ENCODE peak calls at places on chromosome 11, in four cellular contexts. One of them, this sample, is unnamed.

GRCh38 chr11:32829157-32829679 is 509 bp upstream of the PRRG4 start:
- DNase-seq in H1: no peak
- DNase-seq in GM12878: no peak
- DNase-seq in K562: no peak
- DNase-seq in this sample: no peak

GRCh38 chr11:87358461-87358860 is 320.7 kb downstream of the TMEM135 start:
- DNase-seq in H1: no peak
- DNase-seq in GM12878: no peak
- DNase-seq in K562: no peak
- DNase-seq in this sample: no peak

GRCh38 chr11:60971520-60971919 is at the start of gene CD6:
- DNase-seq in H1: no peak
- DNase-seq in GM12878: no peak
- DNase-seq in K562: no peak
- DNase-seq in this sample: no peak

GRCh38 chr11:616320-617220 is 820 bp upstream of the IRF7 start:
- DNase-seq in H1: peak
- DNase-seq in GM12878: no peak
- DNase-seq in K562: no peak
- DNase-seq in this sample: no peak

GRCh38 chr11:58740447-58740846 is 8.7 kb upstream of the GLYAT start:
- DNase-seq in H1: no peak
- DNase-seq in GM12878: no peak
- DNase-seq in K562: no peak
- DNase-seq in this sample: no peak

GRCh38 chr11:12785901-12786300 is 111.7 kb downstream of the TEAD1 start:
- DNase-seq in H1: no peak
- DNase-seq in GM12878: no peak
- DNase-seq in K562: no peak
- DNase-seq in this sample: no peak

GRCh38 chr11:8387693-8388092 is 124.0 kb upstream of the LMO1 start:
- DNase-seq in H1: no peak
- DNase-seq in GM12878: no peak
- DNase-seq in K562: no peak
- DNase-seq in this sample: no peak

GRCh38 chr11:44157019-44157418 is 61.5 kb downstream of the EXT2 start:
- DNase-seq in H1: no peak
- DNase-seq in GM12878: no peak
- DNase-seq in K562: no peak
- DNase-seq in this sample: no peak

GRCh38 chr11:121936375-121936774 is 179.6 kb downstream of the BLID start:
- DNase-seq in H1: no peak
- DNase-seq in GM12878: no peak
- DNase-seq in K562: no peak
- DNase-seq in this sample: no peak

GRCh38 chr11:1970956-1971355 is 23.8 kb downstream of the MRPL23 start:
- DNase-seq in H1: no peak
- DNase-seq in GM12878: no peak
- DNase-seq in K562: no peak
- DNase-seq in this sample: no peak

GRCh38 chr11:59417023-59417422 is 9.2 kb downstream of the OR5A2 start:
- DNase-seq in H1: no peak
- DNase-seq in GM12878: no peak
- DNase-seq in K562: no peak
- DNase-seq in this sample: no peak

GRCh38 chr11:69699213-69699612 is 4.6 kb downstream of the FGF19 start:
- DNase-seq in H1: no peak
- DNase-seq in GM12878: no peak
- DNase-seq in K562: no peak
- DNase-seq in this sample: no peak

GRCh38 chr11:120511804-120512726 is 517 bp downstream of the GRIK4 start:
- DNase-seq in H1: no peak
- DNase-seq in GM12878: no peak
- DNase-seq in K562: no peak
- DNase-seq in this sample: no peak

GRCh38 chr11:79486239-79486984 is 45.6 kb upstream of the TENM4 start:
- DNase-seq in H1: no peak
- DNase-seq in GM12878: no peak
- DNase-seq in K562: no peak
- DNase-seq in this sample: no peak

GRCh38 chr11:74726547-74727182 is 4.6 kb downstream of the CHRDL2 start:
- DNase-seq in H1: peak
- DNase-seq in GM12878: no peak
- DNase-seq in K562: peak
- DNase-seq in this sample: peak

GRCh38 chr11:74731301-74732094 is at the start of gene CHRDL2:
- DNase-seq in H1: peak
- DNase-seq in GM12878: no peak
- DNase-seq in K562: no peak
- DNase-seq in this sample: no peak

GRCh38 chr11:74729397-74729796 is 1.8 kb downstream of the CHRDL2 start:
- DNase-seq in H1: no peak
- DNase-seq in GM12878: no peak
- DNase-seq in K562: no peak
- DNase-seq in this sample: no peak

GRCh38 chr11:74735566-74735965 is 4.3 kb upstream of the CHRDL2 start:
- DNase-seq in H1: no peak
- DNase-seq in GM12878: no peak
- DNase-seq in K562: no peak
- DNase-seq in this sample: no peak

DNA sequence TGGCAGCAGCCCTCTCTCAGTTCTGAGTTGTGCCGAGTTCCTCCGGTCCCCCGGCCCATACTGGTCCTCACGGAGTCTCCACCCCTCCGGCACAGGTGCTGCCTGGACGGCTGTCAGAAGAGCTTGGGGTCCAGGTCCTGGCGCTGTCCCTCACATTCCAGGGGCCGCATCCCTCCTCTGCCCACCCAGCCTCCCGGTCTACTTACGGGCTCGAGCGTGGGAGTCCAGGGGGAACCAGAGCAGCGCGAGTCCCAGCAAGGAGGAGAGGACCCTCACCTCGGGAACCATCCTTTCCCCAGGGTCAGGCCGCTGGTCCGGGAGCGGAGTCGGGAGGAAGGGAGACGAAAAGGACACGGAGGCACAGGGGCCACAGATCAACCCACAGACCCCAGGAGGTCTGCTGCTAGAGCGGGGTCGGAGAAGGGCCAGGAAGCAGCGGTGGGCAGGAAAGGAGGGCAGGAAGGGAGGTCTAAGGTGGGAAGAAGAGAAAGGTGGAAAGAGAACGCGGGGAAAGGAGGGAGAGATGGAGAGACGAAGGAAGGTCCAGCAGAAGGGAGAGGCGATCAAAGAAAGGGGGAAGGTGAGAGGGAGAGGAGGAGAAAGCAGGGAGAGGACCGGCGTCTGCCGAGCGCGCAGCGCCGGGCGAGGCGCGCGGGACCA is 495 bp downstream of the CHRDL2 start:
- DNase-seq in H1: peak
- DNase-seq in GM12878: no peak
- DNase-seq in K562: no peak
- DNase-seq in this sample: no peak
- TF ChIP-seq EZH2 in H1: peak
- TF ChIP-seq EZH2 in GM12878: no peak
- TF ChIP-seq EZH2 in K562: no peak
- TF ChIP-seq EZH2 in this sample: no peak

GRCh38 chr11:64339319-64339718 is 685 bp upstream of the CCDC88B start:
- DNase-seq in H1: no peak
- DNase-seq in GM12878: no peak
- DNase-seq in K562: no peak
- DNase-seq in this sample: no peak

GRCh38 chr11:64334764-64335741 is 5.0 kb upstream of the CCDC88B start:
- DNase-seq in H1: no peak
- DNase-seq in GM12878: peak
- DNase-seq in K562: peak
- DNase-seq in this sample: peak

GRCh38 chr11:64340671-64341335 is 799 bp downstream of the CCDC88B start:
- DNase-seq in H1: peak
- DNase-seq in GM12878: no peak
- DNase-seq in K562: peak
- DNase-seq in this sample: no peak

GRCh38 chr11:64339754-64340408 is at the start of gene CCDC88B:
- DNase-seq in H1: no peak
- DNase-seq in GM12878: no peak
- DNase-seq in K562: no peak
- DNase-seq in this sample: no peak

GRCh38 chr11:64337538-64338249 is 2.3 kb upstream of the CCDC88B start:
- DNase-seq in H1: no peak
- DNase-seq in GM12878: no peak
- DNase-seq in K562: no peak
- DNase-seq in this sample: no peak
- TF ChIP-seq ATF3 in H1: no peak
- TF ChIP-seq ATF3 in GM12878: no peak
- TF ChIP-seq ATF3 in K562: peak
- TF ChIP-seq ATF3 in this sample: no peak

GRCh38 chr11:129699711-129700304 is 115.8 kb upstream of the TMEM45B start:
- DNase-seq in H1: no peak
- DNase-seq in GM12878: no peak
- DNase-seq in K562: no peak
- DNase-seq in this sample: no peak

GRCh38 chr11:129703846-129704245 is 111.8 kb upstream of the TMEM45B start:
- DNase-seq in H1: no peak
- DNase-seq in GM12878: no peak
- DNase-seq in K562: peak
- DNase-seq in this sample: no peak

GRCh38 chr11:129702410-129703390 is 112.9 kb upstream of the TMEM45B start:
- DNase-seq in H1: no peak
- DNase-seq in GM12878: no peak
- DNase-seq in K562: no peak
- DNase-seq in this sample: no peak

GRCh38 chr11:129700701-129701100 is 114.9 kb upstream of the TMEM45B start:
- DNase-seq in H1: no peak
- DNase-seq in GM12878: no peak
- DNase-seq in K562: peak
- DNase-seq in this sample: no peak

DNA sequence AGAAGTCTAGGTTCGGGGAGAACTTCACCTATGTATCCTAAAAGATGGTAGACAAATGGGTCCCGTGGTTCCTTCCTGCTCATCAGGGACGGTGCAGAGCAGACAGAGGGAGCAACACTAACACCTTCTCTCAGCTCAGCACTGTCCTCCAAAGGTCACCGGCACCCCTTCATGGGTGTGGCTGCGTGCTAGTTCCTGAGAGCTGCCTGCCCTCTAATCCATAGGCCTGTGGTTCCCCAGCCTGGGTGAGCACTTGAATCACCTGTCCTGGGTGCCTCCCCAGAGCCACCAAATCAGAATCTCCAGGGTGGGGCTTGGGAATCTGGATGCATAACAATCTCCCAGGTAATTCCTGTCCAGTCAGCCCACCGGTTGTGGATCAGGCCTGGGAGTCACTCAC is 113.9 kb upstream of the TMEM45B start:
- DNase-seq in H1: no peak
- DNase-seq in GM12878: no peak
- DNase-seq in K562: peak
- DNase-seq in this sample: no peak
- TF ChIP-seq SRF in H1: no peak
- TF ChIP-seq SRF in GM12878: no peak
- TF ChIP-seq SRF in K562: no peak
- TF ChIP-seq SRF in this sample: no peak

GRCh38 chr11:46387919-46388618 is 3.5 kb downstream of the CHRM4 start:
- DNase-seq in H1: no peak
- DNase-seq in GM12878: no peak
- DNase-seq in K562: no peak
- DNase-seq in this sample: no peak
- TF ChIP-seq EZH2 in H1: no peak
- TF ChIP-seq EZH2 in GM12878: no peak
- TF ChIP-seq EZH2 in K562: no peak
- TF ChIP-seq EZH2 in this sample: no peak

GRCh38 chr11:130548491-130548833 is 100.0 kb downstream of the ADAMTS15 start:
- DNase-seq in H1: no peak
- DNase-seq in GM12878: no peak
- DNase-seq in K562: no peak
- DNase-seq in this sample: no peak
- TF ChIP-seq ATF3 in H1: no peak
- TF ChIP-seq ATF3 in GM12878: no peak
- TF ChIP-seq ATF3 in K562: no peak
- TF ChIP-seq ATF3 in this sample: no peak

DNA sequence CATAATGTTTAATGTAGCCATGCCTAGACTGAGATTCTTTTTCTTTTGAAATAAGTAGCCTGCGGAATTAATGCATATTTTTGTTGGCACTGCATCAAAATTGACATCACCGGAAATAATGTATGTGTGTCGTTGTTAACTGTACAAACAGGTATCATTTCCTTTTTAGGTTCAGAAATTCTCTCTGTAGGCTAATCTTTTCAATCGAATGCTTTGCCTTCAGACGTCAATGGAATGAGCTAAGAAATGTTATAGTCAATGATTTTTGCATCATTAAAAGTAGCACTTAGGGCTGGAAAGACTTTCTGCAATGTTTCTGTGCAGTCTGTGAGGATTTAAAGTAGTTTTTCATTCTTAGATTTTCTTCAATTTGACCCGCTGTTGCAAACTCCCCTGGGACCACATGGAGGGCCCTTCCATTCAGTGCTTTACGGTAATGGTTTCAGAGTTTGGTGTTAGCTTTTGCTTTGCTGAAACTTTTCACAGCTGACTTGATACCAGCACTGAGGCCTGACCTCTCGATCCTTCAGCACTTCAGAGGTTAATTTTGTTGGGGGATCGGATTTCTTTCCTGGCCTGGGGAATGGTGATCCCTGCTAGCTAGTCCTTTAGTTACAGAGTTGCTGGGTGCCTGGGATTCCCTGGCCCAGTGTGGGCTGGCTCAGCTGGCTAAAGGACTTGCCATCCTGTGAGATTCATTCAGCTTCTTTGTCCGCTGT is 137.8 kb downstream of the DBX1 start:
- DNase-seq in H1: peak
- DNase-seq in GM12878: no peak
- DNase-seq in K562: no peak
- DNase-seq in this sample: no peak
- TF ChIP-seq SRF in H1: no peak
- TF ChIP-seq SRF in GM12878: peak
- TF ChIP-seq SRF in K562: no peak
- TF ChIP-seq SRF in this sample: no peak

This sample was measured in HCT116.